ENCODE peak calls at places on chromosomes 12 and 14, in five cellular contexts. One of them, this sample, is unnamed. For H3K4me1, the result is how much of the 10 kb centered on the place peaks cover.

GRCh38 chr12:25463005-25463404 is 90.1 kb downstream of the LMNTD1 start:
- DNase-seq in spleen: no peak
- DNase-seq in CD8-positive, alpha-beta T cell: no peak
- DNase-seq in PC-3: no peak
- DNase-seq in stomach: no peak
- DNase-seq in this sample: no peak

GRCh38 chr14:69696633-69697557 is 70.0 kb upstream of the SRSF5 start:
- DNase-seq in spleen: no peak
- DNase-seq in PC-3: no peak
- DNase-seq in CD8-positive, alpha-beta T cell: no peak
- DNase-seq in stomach: no peak
- DNase-seq in this sample: peak

GRCh38 chr14:73750161-73750901 is 36.1 kb upstream of the PNMA1 start:
- DNase-seq in spleen: peak
- DNase-seq in stomach: peak
- DNase-seq in PC-3: peak
- DNase-seq in CD8-positive, alpha-beta T cell: no peak
- DNase-seq in this sample: no peak

GRCh38 chr14:73833530-73834257 is 17.9 kb upstream of the PTGR2 start:
- DNase-seq in spleen: no peak
- DNase-seq in CD8-positive, alpha-beta T cell: no peak
- DNase-seq in stomach: no peak
- DNase-seq in PC-3: no peak
- DNase-seq in this sample: no peak

GRCh38 chr12:130826151-130826801 is 12.8 kb downstream of the STX2 start:
- DNase-seq in CD8-positive, alpha-beta T cell: peak
- DNase-seq in PC-3: peak
- DNase-seq in spleen: peak
- DNase-seq in stomach: no peak
- DNase-seq in this sample: peak

GRCh38 chr12:26987634-26988424 is 26.4 kb downstream of the TM7SF3 start:
- DNase-seq in PC-3: peak
- DNase-seq in spleen: no peak
- DNase-seq in CD8-positive, alpha-beta T cell: no peak
- DNase-seq in stomach: no peak
- DNase-seq in this sample: no peak

GRCh38 chr14:85572845-85573244 is 42.9 kb downstream of the FLRT2 start:
- DNase-seq in stomach: no peak
- DNase-seq in PC-3: peak
- DNase-seq in spleen: no peak
- DNase-seq in CD8-positive, alpha-beta T cell: no peak
- DNase-seq in this sample: no peak

GRCh38 chr12:517538-517937 is 57.8 kb downstream of the B4GALNT3 start:
- DNase-seq in PC-3: no peak
- DNase-seq in stomach: no peak
- DNase-seq in spleen: no peak
- DNase-seq in CD8-positive, alpha-beta T cell: no peak
- DNase-seq in this sample: no peak

GRCh38 chr14:90609376-90609775 is 206.9 kb downstream of the TTC7B start:
- DNase-seq in CD8-positive, alpha-beta T cell: no peak
- DNase-seq in spleen: no peak
- DNase-seq in stomach: no peak
- DNase-seq in PC-3: no peak
- DNase-seq in this sample: no peak

GRCh38 chr12:2291182-2291832 is 238.5 kb downstream of the CACNA1C start:
- DNase-seq in PC-3: peak
- DNase-seq in spleen: no peak
- DNase-seq in stomach: no peak
- DNase-seq in CD8-positive, alpha-beta T cell: no peak
- DNase-seq in this sample: peak

GRCh38 chr12:119804011-119804641 is 73.0 kb downstream of the CIT start:
- DNase-seq in CD8-positive, alpha-beta T cell: no peak
- DNase-seq in stomach: peak
- DNase-seq in PC-3: peak
- DNase-seq in spleen: no peak
- DNase-seq in this sample: peak

GRCh38 chr12:6551496-6552139 is 4.2 kb downstream of the IFFO1 start:
- DNase-seq in spleen: peak
- DNase-seq in PC-3: no peak
- DNase-seq in stomach: no peak
- DNase-seq in CD8-positive, alpha-beta T cell: no peak
- DNase-seq in this sample: no peak

GRCh38 chr14:99394602-99395001 is 86.1 kb downstream of the SETD3 start:
- DNase-seq in CD8-positive, alpha-beta T cell: no peak
- DNase-seq in stomach: no peak
- DNase-seq in spleen: no peak
- DNase-seq in PC-3: no peak
- DNase-seq in this sample: no peak

GRCh38 chr12:104695453-104696148 is 238.9 kb downstream of the CHST11 start:
- DNase-seq in CD8-positive, alpha-beta T cell: peak
- DNase-seq in stomach: no peak
- DNase-seq in PC-3: no peak
- DNase-seq in spleen: no peak
- DNase-seq in this sample: no peak

GRCh38 chr12:85641796-85642195 is 194.4 kb downstream of the RASSF9 start:
- DNase-seq in spleen: no peak
- DNase-seq in PC-3: peak
- DNase-seq in stomach: no peak
- DNase-seq in CD8-positive, alpha-beta T cell: no peak
- DNase-seq in this sample: no peak

GRCh38 chr12:65466906-65467305 is 188.4 kb downstream of the MSRB3 start:
- DNase-seq in stomach: no peak
- DNase-seq in spleen: no peak
- DNase-seq in PC-3: no peak
- DNase-seq in CD8-positive, alpha-beta T cell: no peak
- DNase-seq in this sample: no peak

GRCh38 chr12:55720894-55721444 is 776 bp downstream of the RDH5 start:
- DNase-seq in CD8-positive, alpha-beta T cell: no peak
- DNase-seq in PC-3: peak
- DNase-seq in stomach: peak
- DNase-seq in spleen: peak
- DNase-seq in this sample: no peak
- H3K4me3 ChIP-seq in CD8-positive, alpha-beta T cell: no peak
- H3K4me3 ChIP-seq in PC-3: peak
- H3K4me3 ChIP-seq in stomach: peak
- H3K4me3 ChIP-seq in spleen: no peak
- H3K4me3 ChIP-seq in this sample: no peak

DNA sequence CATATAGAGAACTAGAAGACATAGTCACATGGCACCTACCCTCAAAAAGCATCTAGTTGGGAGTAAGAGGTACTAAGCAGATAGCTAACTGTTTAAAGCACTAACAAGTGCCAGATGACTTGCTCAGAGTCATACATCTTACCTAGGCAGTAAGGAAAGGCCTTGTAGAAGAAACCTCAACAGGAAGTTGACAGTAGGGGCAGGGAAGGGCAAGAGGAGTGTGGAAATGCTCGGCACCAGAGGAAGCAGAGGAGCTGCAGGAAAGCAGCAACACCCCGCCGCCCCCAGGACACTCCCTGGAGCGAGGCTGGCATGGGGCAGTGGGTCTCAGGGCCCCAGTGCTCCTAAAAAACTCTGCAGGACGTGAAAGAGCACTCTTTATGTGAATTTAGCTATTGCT is 92.9 kb downstream of the PPP2R5C start:
- DNase-seq in CD8-positive, alpha-beta T cell: no peak
- DNase-seq in stomach: no peak
- DNase-seq in spleen: no peak
- DNase-seq in PC-3: no peak
- DNase-seq in this sample: no peak
- H3K4me1 ChIP-seq in CD8-positive, alpha-beta T cell: half or more
- H3K4me1 ChIP-seq in stomach: half or more
- H3K4me1 ChIP-seq in spleen: half or more
- H3K4me1 ChIP-seq in PC-3: under half
- H3K4me1 ChIP-seq in this sample: under half

GRCh38 chr12:52082988-52083637 is 3.6 kb downstream of the SMIM41 start:
- DNase-seq in spleen: peak
- DNase-seq in CD8-positive, alpha-beta T cell: peak
- DNase-seq in PC-3: peak
- DNase-seq in stomach: peak
- DNase-seq in this sample: peak

GRCh38 chr12:52082668-52082987 is 3.1 kb downstream of the SMIM41 start:
- DNase-seq in stomach: no peak
- DNase-seq in CD8-positive, alpha-beta T cell: no peak
- DNase-seq in PC-3: no peak
- DNase-seq in spleen: no peak
- DNase-seq in this sample: no peak

GRCh38 chr12:52081263-52081733 is 1.8 kb downstream of the SMIM41 start:
- DNase-seq in spleen: peak
- DNase-seq in stomach: no peak
- DNase-seq in CD8-positive, alpha-beta T cell: no peak
- DNase-seq in PC-3: no peak
- DNase-seq in this sample: peak

GRCh38 chr12:52083638-52083996 is 4.1 kb downstream of the SMIM41 start:
- DNase-seq in CD8-positive, alpha-beta T cell: no peak
- DNase-seq in PC-3: no peak
- DNase-seq in stomach: no peak
- DNase-seq in spleen: no peak
- DNase-seq in this sample: no peak

GRCh38 chr12:52082026-52082667 is 2.6 kb downstream of the SMIM41 start:
- DNase-seq in CD8-positive, alpha-beta T cell: no peak
- DNase-seq in stomach: no peak
- DNase-seq in PC-3: no peak
- DNase-seq in spleen: no peak
- DNase-seq in this sample: no peak
- H3K4me3 ChIP-seq in CD8-positive, alpha-beta T cell: no peak
- H3K4me3 ChIP-seq in stomach: no peak
- H3K4me3 ChIP-seq in PC-3: no peak
- H3K4me3 ChIP-seq in spleen: peak
- H3K4me3 ChIP-seq in this sample: no peak

GRCh38 chr14:74950795-74951442 is 4.5 kb downstream of the PGF start:
- DNase-seq in stomach: peak
- DNase-seq in CD8-positive, alpha-beta T cell: no peak
- DNase-seq in spleen: peak
- DNase-seq in PC-3: no peak
- DNase-seq in this sample: no peak
- H3K4me1 ChIP-seq in stomach: half or more
- H3K4me1 ChIP-seq in CD8-positive, alpha-beta T cell: under half
- H3K4me1 ChIP-seq in spleen: under half
- H3K4me1 ChIP-seq in PC-3: under half
- H3K4me1 ChIP-seq in this sample: under half

DNA sequence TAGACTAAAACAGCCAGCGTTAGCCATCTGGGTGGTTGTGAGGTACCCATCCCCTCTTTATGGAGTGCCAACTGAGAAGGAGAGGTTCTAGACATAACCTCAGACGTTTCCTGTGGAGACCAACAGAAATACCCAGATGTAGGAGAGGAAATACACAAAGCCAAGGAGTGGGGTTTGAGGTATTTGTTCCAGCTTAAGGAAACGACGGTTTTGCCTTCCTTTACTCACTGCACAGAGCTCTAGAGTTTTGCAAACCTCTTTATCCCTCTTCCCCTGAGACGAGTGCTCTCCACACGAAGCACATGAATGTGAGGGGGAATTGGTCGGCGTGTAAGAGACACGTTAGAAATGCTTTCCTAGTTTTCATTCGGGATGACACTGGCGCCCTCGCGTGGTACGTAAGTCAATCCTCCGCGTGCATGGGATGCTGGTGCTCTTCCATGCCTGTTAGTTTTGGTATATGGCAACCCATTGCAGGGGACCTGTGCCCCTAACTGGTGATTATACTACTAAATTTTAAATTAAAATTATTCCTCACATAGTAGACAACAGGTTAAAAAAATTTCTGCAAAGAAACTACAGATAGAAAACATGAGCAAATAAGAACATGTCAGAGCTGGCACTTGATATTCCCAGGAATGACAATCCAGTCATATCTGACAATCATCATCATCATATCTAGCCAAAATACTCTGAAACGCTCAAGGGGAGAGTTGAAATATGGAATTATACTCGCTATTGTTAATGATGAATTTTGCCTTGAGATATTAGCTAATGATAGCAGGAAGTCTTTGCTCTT is 121.7 kb downstream of the PPM1H start:
- DNase-seq in spleen: peak
- DNase-seq in PC-3: no peak
- DNase-seq in CD8-positive, alpha-beta T cell: no peak
- DNase-seq in stomach: peak
- DNase-seq in this sample: peak
- H3K4me3 ChIP-seq in spleen: no peak
- H3K4me3 ChIP-seq in PC-3: no peak
- H3K4me3 ChIP-seq in CD8-positive, alpha-beta T cell: peak
- H3K4me3 ChIP-seq in stomach: no peak
- H3K4me3 ChIP-seq in this sample: no peak

GRCh38 chr14:53780156-53780555 is 176.5 kb downstream of the BMP4 start:
- DNase-seq in stomach: no peak
- DNase-seq in spleen: no peak
- DNase-seq in PC-3: no peak
- DNase-seq in CD8-positive, alpha-beta T cell: no peak
- DNase-seq in this sample: no peak

GRCh38 chr14:53783256-53783655 is 173.4 kb downstream of the BMP4 start:
- DNase-seq in stomach: no peak
- DNase-seq in spleen: no peak
- DNase-seq in PC-3: no peak
- DNase-seq in CD8-positive, alpha-beta T cell: no peak
- DNase-seq in this sample: no peak

GRCh38 chr14:53778263-53778662 is 178.4 kb downstream of the BMP4 start:
- DNase-seq in stomach: no peak
- DNase-seq in CD8-positive, alpha-beta T cell: no peak
- DNase-seq in PC-3: no peak
- DNase-seq in spleen: no peak
- DNase-seq in this sample: no peak

GRCh38 chr14:53784688-53785087 is 171.9 kb downstream of the BMP4 start:
- DNase-seq in PC-3: no peak
- DNase-seq in spleen: no peak
- DNase-seq in stomach: no peak
- DNase-seq in CD8-positive, alpha-beta T cell: no peak
- DNase-seq in this sample: no peak

GRCh38 chr14:53779301-53779700 is 177.3 kb downstream of the BMP4 start:
- DNase-seq in CD8-positive, alpha-beta T cell: no peak
- DNase-seq in spleen: no peak
- DNase-seq in PC-3: no peak
- DNase-seq in stomach: no peak
- DNase-seq in this sample: no peak
- H3K4me1 ChIP-seq in CD8-positive, alpha-beta T cell: under half
- H3K4me1 ChIP-seq in spleen: under half
- H3K4me1 ChIP-seq in PC-3: under half
- H3K4me1 ChIP-seq in stomach: under half
- H3K4me1 ChIP-seq in this sample: under half

DNA sequence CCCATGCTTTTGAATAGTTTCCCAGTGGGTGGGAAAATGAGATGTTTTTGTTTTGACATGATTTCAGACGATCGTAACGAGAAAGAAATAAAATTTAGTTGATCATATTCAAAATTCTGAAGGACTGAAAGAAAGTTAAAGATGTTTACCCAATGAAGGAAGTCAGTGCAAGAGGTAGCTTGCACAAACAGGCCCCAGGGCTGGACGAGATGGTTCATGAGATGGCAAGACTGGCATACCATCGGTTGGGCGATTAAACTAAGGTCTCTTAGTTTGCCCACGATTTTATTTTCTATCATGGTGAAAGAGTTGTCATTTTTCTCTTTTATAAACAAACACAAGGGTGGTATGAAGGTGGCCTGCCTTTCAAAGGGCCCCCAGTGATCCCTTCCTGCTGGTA is 124.5 kb upstream of the TBX5 start:
- DNase-seq in PC-3: no peak
- DNase-seq in CD8-positive, alpha-beta T cell: no peak
- DNase-seq in spleen: no peak
- DNase-seq in stomach: no peak
- DNase-seq in this sample: no peak
- H3K4me3 ChIP-seq in PC-3: no peak
- H3K4me3 ChIP-seq in CD8-positive, alpha-beta T cell: no peak
- H3K4me3 ChIP-seq in spleen: no peak
- H3K4me3 ChIP-seq in stomach: no peak
- H3K4me3 ChIP-seq in this sample: no peak